ENCODE peak calls at places on chromosomes 5 and 9, in eight cellular contexts. X is AG04449; T is body of pancreas; W is stimulated activated CD4-positive, alpha-beta T cell treated with anti-CD3 and anti-CD28 coated beads, Interleukin-15, amount 100 ng/mL, for 1 hour; B is ovary; C is amniotic stem cell; P is H9; S is hypothalamus. M is an unnamed sample.

GRCh38 chr5:9430306-9430705 is 115.6 kb downstream of the SEMA5A start:
- DNase-seq in X (no peak), T (no peak), W (no peak), B (no peak), C (no peak), P (no peak), S (no peak), M (no peak)

GRCh38 chr5:73955447-73955846 is 329.5 kb downstream of the ARHGEF28 start:
- DNase-seq in X (no peak), T (no peak), W (no peak), B (no peak), C (no peak), P (no peak), S (no peak), M (no peak)

GRCh38 chr9:87087197-87087596 is 139.9 kb upstream of the GAS1 start:
- DNase-seq in X (no peak), T (no peak), W (no peak), B (no peak), C (no peak), P (no peak), S (no peak), M (no peak)

GRCh38 chr9:130313103-130313858 is 47.7 kb downstream of the HMCN2 start:
- DNase-seq in X (no peak), T (no peak), W (no peak), B (no peak), C (no peak), P (no peak), S (no peak), M (no peak)

GRCh38 chr5:145806923-145807322 is 28.2 kb downstream of the PRELID2 start:
- DNase-seq in X (no peak), T (no peak), W (no peak), B (no peak), C (no peak), P (no peak), S (no peak), M (no peak)

GRCh38 chr9:4195285-4195684 is 104.6 kb downstream of the GLIS3 start:
- DNase-seq in X (no peak), T (no peak), W (no peak), B (no peak), C (no peak), P (no peak), S (no peak), M (no peak)

GRCh38 chr9:2132484-2133082 is 117.4 kb downstream of the SMARCA2 start:
- DNase-seq in X (no peak), T (no peak), W (no peak), B (no peak), C (no peak), P (no peak), S (no peak), M (peak)

GRCh38 chr9:69174645-69175487 is 789 bp downstream of the TJP2 start:
- DNase-seq in X (peak), T (no peak), W (no peak), B (peak), C (peak), P (peak), S (no peak), M (peak)

M was measured in ELF-1.